ENCODE peak calls at places on chromosome 18, in six cellular contexts. L is neuronal stem cell, K is IMR-90, I is H9, U is mesenchymal stem cell, P is H1. G is an unnamed sample.

GRCh38 chr18:64245461-64245860 is 96.6 kb upstream of the LINC00305 start:
- DNase-seq in L (no peak), K (no peak), I (no peak), U (no peak), P (no peak), G (no peak)

GRCh38 chr18:63676927-63677326 is 15.2 kb upstream of the SERPINB3 start:
- DNase-seq in L (no peak), K (no peak), I (no peak), U (no peak), P (no peak), G (peak)

GRCh38 chr18:38966846-38967245 is 1401.2 kb upstream of the CELF4 start:
- DNase-seq in L (no peak), K (no peak), I (no peak), U (peak), P (no peak), G (peak)

GRCh38 chr18:61975526-61976326 is 82.9 kb upstream of the RNF152 start:
- DNase-seq in L (no peak), K (no peak), I (no peak), U (no peak), P (no peak), G (peak)

GRCh38 chr18:52716926-52717325 is 376.9 kb downstream of the DCC start:
- DNase-seq in L (no peak), K (peak), I (no peak), U (no peak), P (no peak), G (peak)

GRCh38 chr18:50987261-50987660 is 19.4 kb downstream of the ELAC1 start:
- DNase-seq in L (no peak), K (no peak), I (no peak), U (no peak), P (no peak), G (peak)

GRCh38 chr18:26504831-26505230 is 43.5 kb downstream of the KCTD1 start:
- DNase-seq in L (no peak), K (no peak), I (no peak), U (no peak), P (no peak), G (no peak)

GRCh38 chr18:8279931-8280330 is 329.3 kb upstream of the RAB12 start:
- DNase-seq in L (no peak), K (no peak), I (no peak), U (no peak), P (no peak), G (no peak)

GRCh38 chr18:58576641-58577251 is 52.1 kb downstream of the ALPK2 start:
- DNase-seq in L (no peak), K (peak), I (no peak), U (peak), P (no peak), G (no peak)

GRCh38 chr18:2448565-2449151 is 122.6 kb downstream of the METTL4 start:
- DNase-seq in L (no peak), K (no peak), I (no peak), U (no peak), P (no peak), G (peak)

GRCh38 chr18:34787931-34788532 is 77.9 kb downstream of the DTNA start:
- DNase-seq in L (peak), K (peak), I (no peak), U (peak), P (no peak), G (peak)

GRCh38 chr18:55779711-55780590 is 192.0 kb upstream of the TCF4 start:
- DNase-seq in L (peak), K (peak), I (peak), U (peak), P (peak), G (no peak)

GRCh38 chr18:50706199-50706598 is 113.6 kb downstream of the MRO start:
- DNase-seq in L (no peak), K (no peak), I (no peak), U (no peak), P (no peak), G (no peak)

GRCh38 chr18:62979172-62979571 is 263.8 kb downstream of the PHLPP1 start:
- DNase-seq in L (no peak), K (peak), I (no peak), U (peak), P (no peak), G (peak)

GRCh38 chr18:49934457-49934856 is 121.1 kb upstream of the ACAA2 start:
- DNase-seq in L (no peak), K (peak), I (no peak), U (peak), P (no peak), G (no peak)

GRCh38 chr18:8869696-8870095 is 164.3 kb downstream of the MTCL1 start:
- DNase-seq in L (no peak), K (no peak), I (no peak), U (no peak), P (no peak), G (no peak)

GRCh38 chr18:62388855-62389760 is 64.0 kb downstream of the TNFRSF11A start:
- DNase-seq in L (no peak), K (no peak), I (no peak), U (no peak), P (no peak), G (peak)

GRCh38 chr18:79509536-79509930 is 113.8 kb downstream of the NFATC1 start:
- DNase-seq in L (no peak), K (no peak), I (no peak), U (no peak), P (no peak), G (no peak)

GRCh38 chr18:79506191-79507075 is 110.7 kb downstream of the NFATC1 start:
- DNase-seq in L (no peak), K (no peak), I (no peak), U (no peak), P (no peak), G (no peak)

GRCh38 chr18:79508565-79509535 is 113.1 kb downstream of the NFATC1 start:
- DNase-seq in L (no peak), K (no peak), I (no peak), U (no peak), P (no peak), G (no peak)

GRCh38 chr18:79507546-79508480 is 112.1 kb downstream of the NFATC1 start:
- DNase-seq in L (no peak), K (peak), I (no peak), U (no peak), P (no peak), G (no peak)

GRCh38 chr18:79507076-79507545 is 111.4 kb downstream of the NFATC1 start:
- DNase-seq in L (no peak), K (no peak), I (no peak), U (no peak), P (no peak), G (no peak)
- H3K23ac ChIP-seq in L (peak), K (no peak), I (no peak), U (no peak), P (no peak), G (no peak)

GRCh38 chr18:657998-658946 is 819 bp downstream of the TYMS start:
- DNase-seq in L (peak), K (peak), I (peak), U (peak), P (peak), G (peak)
- H3K23ac ChIP-seq in L (peak), K (peak), I (no peak), U (peak), P (no peak), G (peak)

GRCh38 chr18:46271488-46271887 is 167.3 kb downstream of the HAUS1 start:
- DNase-seq in L (no peak), K (no peak), I (no peak), U (no peak), P (no peak), G (no peak)

GRCh38 chr18:46269275-46269674 is 165.1 kb downstream of the HAUS1 start:
- DNase-seq in L (no peak), K (no peak), I (no peak), U (no peak), P (no peak), G (no peak)

GRCh38 chr18:46264255-46264654 is 160.1 kb downstream of the HAUS1 start:
- DNase-seq in L (peak), K (no peak), I (no peak), U (peak), P (no peak), G (peak)

GRCh38 chr18:46265190-46266156 is 161.3 kb downstream of the HAUS1 start:
- DNase-seq in L (no peak), K (no peak), I (no peak), U (no peak), P (no peak), G (no peak)

DNA sequence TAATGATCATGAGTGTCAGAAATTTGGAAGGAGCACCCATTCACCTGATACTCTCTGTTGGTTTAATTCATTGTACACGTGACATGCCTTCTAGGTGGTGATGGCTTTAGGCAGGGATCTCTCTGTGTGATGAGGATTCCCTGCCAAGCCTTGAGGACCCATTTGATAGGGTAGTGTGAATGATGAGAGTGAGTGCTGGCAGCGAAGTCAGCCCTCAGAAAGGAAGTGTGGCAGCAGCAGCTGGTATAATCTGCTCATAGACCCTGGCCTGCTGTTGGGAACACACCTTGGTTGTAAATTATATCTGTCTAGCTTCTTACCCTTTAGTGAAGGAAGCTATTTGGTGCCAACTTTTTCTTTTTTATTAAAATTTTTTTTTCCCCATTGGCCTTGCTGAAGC is 164.5 kb downstream of the HAUS1 start:
- DNase-seq in L (no peak), K (no peak), I (no peak), U (no peak), P (no peak), G (no peak)
- H3K23ac ChIP-seq in L (no peak), K (no peak), I (no peak), U (no peak), P (no peak), G (no peak)

DNA sequence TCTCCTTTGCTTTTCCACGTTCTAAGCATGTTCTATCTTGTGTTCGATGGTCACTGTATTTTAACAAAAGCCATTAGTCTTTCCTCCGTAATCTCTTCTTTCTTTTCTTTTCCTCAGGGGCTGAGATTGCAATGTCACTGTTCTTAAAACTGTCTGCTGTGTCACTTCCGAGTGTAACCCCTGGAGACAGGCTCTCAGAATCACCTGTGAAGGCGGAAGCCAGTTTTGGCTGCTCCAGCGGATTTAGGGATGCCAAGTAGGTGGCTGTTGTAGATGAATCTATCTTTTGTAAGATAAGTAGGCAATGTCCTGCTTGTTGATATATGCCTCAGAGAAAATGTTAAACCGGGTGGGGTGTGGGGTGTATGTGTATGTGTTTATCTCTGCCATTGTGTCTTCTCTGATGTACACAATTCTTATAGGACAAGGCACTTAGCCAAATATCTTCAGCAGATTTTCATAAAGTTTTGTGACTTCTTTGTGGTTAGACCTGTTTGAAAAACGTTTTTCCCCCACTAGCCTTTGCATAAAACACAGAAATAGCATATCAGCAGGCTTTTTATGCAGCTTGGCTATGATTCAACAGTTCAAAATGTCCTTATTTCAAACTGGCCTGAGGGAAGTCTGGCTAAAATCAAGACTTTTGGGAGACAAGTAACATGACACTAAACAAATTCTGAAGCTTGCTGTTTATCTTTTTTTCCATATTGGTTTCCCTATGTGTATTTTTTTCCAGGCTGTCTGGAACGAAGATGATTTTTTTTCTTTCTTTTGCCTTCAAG is 94.9 kb upstream of the L3MBTL4 start:
- DNase-seq in L (no peak), K (no peak), I (no peak), U (peak), P (no peak), G (peak)
- H3K23ac ChIP-seq in L (no peak), K (no peak), I (no peak), U (no peak), P (no peak), G (no peak)